ENCODE peak calls at places on chromosomes 3 and 15, in six cellular contexts. One of them, this sample, is unnamed.

GRCh38 chr3:22284559-22284958 is 533.5 kb upstream of the ZNF385D start:
- DNase-seq in body of pancreas: no peak
- DNase-seq in adrenal gland: no peak
- DNase-seq in stomach: no peak
- DNase-seq in K562: no peak
- DNase-seq in neural progenitor cell: no peak
- DNase-seq in this sample: no peak

GRCh38 chr15:82300883-82301282 is 38.3 kb downstream of the SAXO2 start:
- DNase-seq in stomach: no peak
- DNase-seq in K562: no peak
- DNase-seq in adrenal gland: no peak
- DNase-seq in neural progenitor cell: no peak
- DNase-seq in body of pancreas: no peak
- DNase-seq in this sample: no peak

GRCh38 chr3:40465111-40465407 is 7.9 kb downstream of the RPL14 start:
- DNase-seq in stomach: no peak
- DNase-seq in neural progenitor cell: no peak
- DNase-seq in adrenal gland: no peak
- DNase-seq in K562: no peak
- DNase-seq in body of pancreas: no peak
- DNase-seq in this sample: no peak

GRCh38 chr3:45817788-45818523 is 21.6 kb upstream of the SLC6A20 start:
- DNase-seq in K562: no peak
- DNase-seq in stomach: peak; percentile 57
- DNase-seq in neural progenitor cell: no peak
- DNase-seq in body of pancreas: peak; percentile 88
- DNase-seq in adrenal gland: peak; percentile 79
- DNase-seq in this sample: peak; percentile 31

GRCh38 chr3:107260221-107260620 is 117.0 kb upstream of the CCDC54 start:
- DNase-seq in K562: no peak
- DNase-seq in body of pancreas: no peak
- DNase-seq in adrenal gland: no peak
- DNase-seq in neural progenitor cell: no peak
- DNase-seq in stomach: no peak
- DNase-seq in this sample: no peak

GRCh38 chr15:43511012-43511885 is 6.2 kb upstream of the MAP1A start:
- DNase-seq in stomach: no peak
- DNase-seq in body of pancreas: peak; percentile 13
- DNase-seq in K562: no peak
- DNase-seq in adrenal gland: peak; percentile 57
- DNase-seq in neural progenitor cell: peak; percentile 61
- DNase-seq in this sample: no peak

GRCh38 chr3:130688677-130689076 is 58.0 kb downstream of the PIK3R4 start:
- DNase-seq in stomach: no peak
- DNase-seq in K562: no peak
- DNase-seq in body of pancreas: no peak
- DNase-seq in adrenal gland: no peak
- DNase-seq in neural progenitor cell: no peak
- DNase-seq in this sample: no peak

GRCh38 chr3:39965997-39966396 is 156.6 kb downstream of the MYRIP start:
- DNase-seq in body of pancreas: no peak
- DNase-seq in stomach: no peak
- DNase-seq in K562: no peak
- DNase-seq in adrenal gland: no peak
- DNase-seq in neural progenitor cell: no peak
- DNase-seq in this sample: no peak

GRCh38 chr3:105758451-105758850 is 110.4 kb downstream of the CBLB start:
- DNase-seq in adrenal gland: no peak
- DNase-seq in body of pancreas: no peak
- DNase-seq in neural progenitor cell: no peak
- DNase-seq in K562: no peak
- DNase-seq in stomach: no peak
- DNase-seq in this sample: no peak

GRCh38 chr15:38671675-38672141 is 107.1 kb upstream of the RASGRP1 start:
- DNase-seq in neural progenitor cell: no peak
- DNase-seq in stomach: no peak
- DNase-seq in K562: no peak
- DNase-seq in adrenal gland: no peak
- DNase-seq in body of pancreas: no peak
- DNase-seq in this sample: no peak

GRCh38 chr3:81425198-81425868 is 336.1 kb downstream of the GBE1 start:
- DNase-seq in neural progenitor cell: no peak
- DNase-seq in body of pancreas: no peak
- DNase-seq in adrenal gland: no peak
- DNase-seq in K562: no peak
- DNase-seq in stomach: no peak
- DNase-seq in this sample: no peak

GRCh38 chr15:35784745-35785144 is 238.8 kb upstream of the DPH6 start:
- DNase-seq in adrenal gland: no peak
- DNase-seq in K562: no peak
- DNase-seq in neural progenitor cell: no peak
- DNase-seq in stomach: no peak
- DNase-seq in body of pancreas: peak; percentile 18
- DNase-seq in this sample: no peak

GRCh38 chr3:186598794-186599141 is 14.1 kb upstream of the AHSG start:
- DNase-seq in stomach: no peak
- DNase-seq in K562: no peak
- DNase-seq in neural progenitor cell: no peak
- DNase-seq in adrenal gland: no peak
- DNase-seq in body of pancreas: no peak
- DNase-seq in this sample: no peak

GRCh38 chr3:181623924-181624694 is 87.6 kb upstream of the SOX2 start:
- DNase-seq in stomach: no peak
- DNase-seq in K562: no peak
- DNase-seq in adrenal gland: no peak
- DNase-seq in neural progenitor cell: peak; percentile 15
- DNase-seq in body of pancreas: no peak
- DNase-seq in this sample: no peak

GRCh38 chr15:85545757-85546156 is 165.4 kb downstream of the AKAP13 start:
- DNase-seq in stomach: no peak
- DNase-seq in neural progenitor cell: no peak
- DNase-seq in K562: no peak
- DNase-seq in body of pancreas: no peak
- DNase-seq in adrenal gland: no peak
- DNase-seq in this sample: no peak

GRCh38 chr3:80263260-80263659 is 495.5 kb upstream of the ROBO1 start:
- DNase-seq in K562: no peak
- DNase-seq in stomach: no peak
- DNase-seq in adrenal gland: no peak
- DNase-seq in neural progenitor cell: no peak
- DNase-seq in body of pancreas: no peak
- DNase-seq in this sample: no peak

GRCh38 chr3:70982274-70982673 is 601.3 kb downstream of the FOXP1 start:
- DNase-seq in neural progenitor cell: no peak
- DNase-seq in adrenal gland: no peak
- DNase-seq in body of pancreas: no peak
- DNase-seq in K562: no peak
- DNase-seq in stomach: no peak
- DNase-seq in this sample: no peak

GRCh38 chr3:70979983-70980645 is 603.4 kb downstream of the FOXP1 start:
- DNase-seq in K562: no peak
- DNase-seq in body of pancreas: no peak
- DNase-seq in neural progenitor cell: no peak
- DNase-seq in stomach: no peak
- DNase-seq in adrenal gland: no peak
- DNase-seq in this sample: no peak

GRCh38 chr3:70980646-70981031 is 602.9 kb downstream of the FOXP1 start:
- DNase-seq in stomach: no peak
- DNase-seq in neural progenitor cell: no peak
- DNase-seq in body of pancreas: no peak
- DNase-seq in adrenal gland: no peak
- DNase-seq in K562: no peak
- DNase-seq in this sample: no peak

GRCh38 chr3:70982700-70983140 is 600.8 kb downstream of the FOXP1 start:
- DNase-seq in adrenal gland: peak; percentile 69
- DNase-seq in body of pancreas: peak; percentile 42
- DNase-seq in K562: no peak
- DNase-seq in neural progenitor cell: peak; percentile 52
- DNase-seq in stomach: peak; percentile 51
- DNase-seq in this sample: no peak

GRCh38 chr3:70981252-70981933 is 602.1 kb downstream of the FOXP1 start:
- DNase-seq in neural progenitor cell: peak; percentile 53
- DNase-seq in adrenal gland: no peak
- DNase-seq in body of pancreas: no peak
- DNase-seq in stomach: no peak
- DNase-seq in K562: no peak
- DNase-seq in this sample: no peak
- H3K4me1 ChIP-seq in neural progenitor cell: peaks cover 45% of the 10 kb centered on the region
- H3K4me1 ChIP-seq in adrenal gland: peaks cover 24% of the 10 kb centered on the region
- H3K4me1 ChIP-seq in body of pancreas: peaks cover 26% of the 10 kb centered on the region
- H3K4me1 ChIP-seq in stomach: peaks cover 71% of the 10 kb centered on the region
- H3K4me1 ChIP-seq in K562: no peaks in the 10 kb centered on the region
- H3K4me1 ChIP-seq in this sample: peaks cover 9% of the 10 kb centered on the region

DNA sequence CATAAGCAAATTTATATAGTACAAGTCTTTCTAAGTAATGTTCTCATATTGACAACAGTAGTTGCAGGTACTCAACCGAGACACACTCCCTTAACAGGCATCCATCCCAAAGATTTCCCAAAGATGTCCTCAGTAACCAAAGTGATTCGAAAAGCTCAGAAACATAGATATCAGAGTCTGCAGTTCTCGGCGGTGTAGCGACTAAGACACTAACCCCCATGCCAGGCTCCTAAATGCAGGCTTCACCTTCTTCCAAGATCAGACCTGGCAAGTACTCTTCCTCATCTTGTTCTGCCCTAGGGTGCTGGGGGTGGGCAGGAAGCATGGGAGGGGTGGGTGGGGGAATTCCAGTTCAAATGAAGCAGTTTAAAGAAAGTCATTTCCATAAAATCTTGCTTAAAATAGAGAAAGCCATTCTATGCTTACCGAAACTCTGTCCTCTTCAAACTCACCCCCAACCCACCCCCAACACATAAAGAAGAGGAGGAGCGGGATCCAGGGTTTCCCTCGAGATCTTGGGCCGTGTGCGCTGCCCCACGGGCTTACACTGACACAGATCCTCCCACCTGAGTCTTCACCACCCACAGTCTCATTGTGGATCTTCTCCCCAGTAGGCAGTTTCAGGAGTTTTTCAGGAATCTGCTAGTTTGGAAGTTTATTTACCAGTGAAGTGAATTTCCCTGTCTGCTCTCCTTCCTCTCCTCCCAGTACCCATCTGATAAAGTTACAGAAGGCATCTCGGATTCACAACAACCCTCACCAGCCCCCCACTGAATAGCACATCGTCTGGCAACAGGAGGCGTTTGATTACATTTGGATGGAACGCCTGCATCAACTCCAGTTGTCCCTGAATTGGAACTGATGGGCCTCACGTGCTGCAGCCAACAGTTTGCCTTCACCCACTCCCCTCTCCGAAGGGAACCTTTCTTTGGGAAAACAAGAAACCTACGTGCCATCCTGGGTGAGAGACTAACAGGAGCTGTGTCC is 59.1 kb upstream of the BCL6 start:
- DNase-seq in K562: no peak
- DNase-seq in neural progenitor cell: no peak
- DNase-seq in adrenal gland: no peak
- DNase-seq in body of pancreas: no peak
- DNase-seq in stomach: no peak
- DNase-seq in this sample: no peak
- H3K9me3 ChIP-seq in K562: no peaks in the 10 kb centered on the region
- H3K9me3 ChIP-seq in neural progenitor cell: no peaks in the 10 kb centered on the region
- H3K9me3 ChIP-seq in adrenal gland: no peaks in the 10 kb centered on the region
- H3K9me3 ChIP-seq in body of pancreas: no peaks in the 10 kb centered on the region
- H3K9me3 ChIP-seq in stomach: no peaks in the 10 kb centered on the region
- H3K9me3 ChIP-seq in this sample: no peaks in the 10 kb centered on the region

GRCh38 chr15:41566121-41566885 is 7.3 kb downstream of the TYRO3 start:
- DNase-seq in K562: peak; percentile 49
- DNase-seq in stomach: no peak
- DNase-seq in neural progenitor cell: no peak
- DNase-seq in body of pancreas: no peak
- DNase-seq in adrenal gland: no peak
- DNase-seq in this sample: no peak

GRCh38 chr15:41568350-41569017 is 9.5 kb downstream of the TYRO3 start:
- DNase-seq in adrenal gland: peak; percentile 46
- DNase-seq in body of pancreas: peak; percentile 83
- DNase-seq in K562: peak; percentile 53
- DNase-seq in neural progenitor cell: peak; percentile 95
- DNase-seq in stomach: peak; percentile 65
- DNase-seq in this sample: no peak

GRCh38 chr15:41565702-41566101 is 6.7 kb downstream of the TYRO3 start:
- DNase-seq in stomach: no peak
- DNase-seq in neural progenitor cell: no peak
- DNase-seq in K562: peak; percentile 20
- DNase-seq in body of pancreas: no peak
- DNase-seq in adrenal gland: no peak
- DNase-seq in this sample: no peak

GRCh38 chr15:41567870-41568269 is 8.9 kb downstream of the TYRO3 start:
- DNase-seq in neural progenitor cell: peak; percentile 47
- DNase-seq in K562: peak; percentile 39
- DNase-seq in adrenal gland: no peak
- DNase-seq in body of pancreas: no peak
- DNase-seq in stomach: no peak
- DNase-seq in this sample: no peak

DNA sequence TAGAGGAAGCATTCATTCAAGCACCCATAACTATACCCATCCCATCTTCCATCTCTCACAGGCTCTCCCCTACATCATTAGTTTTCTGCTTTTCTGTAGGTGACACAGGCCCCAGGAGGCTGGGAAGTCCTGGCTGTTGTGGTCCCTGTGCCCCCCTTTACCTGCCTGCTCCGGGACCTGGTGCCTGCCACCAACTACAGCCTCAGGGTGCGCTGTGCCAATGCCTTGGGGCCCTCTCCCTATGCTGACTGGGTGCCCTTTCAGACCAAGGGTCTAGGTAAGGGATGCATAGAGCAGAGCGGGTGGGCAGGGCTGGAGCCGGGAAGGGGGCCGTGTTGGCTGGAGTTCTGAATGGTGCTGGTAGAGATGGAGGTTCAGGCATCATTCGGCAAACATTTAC is 8.2 kb downstream of the TYRO3 start:
- DNase-seq in stomach: no peak
- DNase-seq in adrenal gland: no peak
- DNase-seq in neural progenitor cell: no peak
- DNase-seq in K562: no peak
- DNase-seq in body of pancreas: no peak
- DNase-seq in this sample: no peak
- H3K27ac ChIP-seq in stomach: no peak overlapping the region
- H3K27ac ChIP-seq in adrenal gland: no peak overlapping the region
- H3K27ac ChIP-seq in neural progenitor cell: peak overlapping the region; percentile 99
- H3K27ac ChIP-seq in K562: no peak overlapping the region
- H3K27ac ChIP-seq in body of pancreas: peak overlapping the region; percentile 80
- H3K27ac ChIP-seq in this sample: no peak overlapping the region

GRCh38 chr3:146781059-146781458 is 175.9 kb upstream of the PLSCR5 start:
- DNase-seq in stomach: no peak
- DNase-seq in K562: no peak
- DNase-seq in adrenal gland: no peak
- DNase-seq in neural progenitor cell: peak; percentile 51
- DNase-seq in body of pancreas: no peak
- DNase-seq in this sample: no peak

GRCh38 chr3:146780251-146780650 is 175.1 kb upstream of the PLSCR5 start:
- DNase-seq in body of pancreas: no peak
- DNase-seq in neural progenitor cell: no peak
- DNase-seq in K562: no peak
- DNase-seq in stomach: no peak
- DNase-seq in adrenal gland: no peak
- DNase-seq in this sample: no peak

GRCh38 chr3:146777941-146778340 is 172.8 kb upstream of the PLSCR5 start:
- DNase-seq in K562: no peak
- DNase-seq in adrenal gland: no peak
- DNase-seq in stomach: no peak
- DNase-seq in neural progenitor cell: no peak
- DNase-seq in body of pancreas: no peak
- DNase-seq in this sample: no peak

GRCh38 chr3:146781606-146782005 is 176.5 kb upstream of the PLSCR5 start:
- DNase-seq in stomach: no peak
- DNase-seq in body of pancreas: no peak
- DNase-seq in adrenal gland: no peak
- DNase-seq in neural progenitor cell: no peak
- DNase-seq in K562: no peak
- DNase-seq in this sample: no peak

GRCh38 chr3:146783446-146783845 is 178.3 kb upstream of the PLSCR5 start:
- DNase-seq in adrenal gland: no peak
- DNase-seq in neural progenitor cell: no peak
- DNase-seq in body of pancreas: no peak
- DNase-seq in K562: no peak
- DNase-seq in stomach: no peak
- DNase-seq in this sample: no peak
- H3K4me1 ChIP-seq in adrenal gland: no peaks in the 10 kb centered on the region
- H3K4me1 ChIP-seq in neural progenitor cell: peaks cover 11% of the 10 kb centered on the region
- H3K4me1 ChIP-seq in body of pancreas: no peaks in the 10 kb centered on the region
- H3K4me1 ChIP-seq in K562: no peaks in the 10 kb centered on the region
- H3K4me1 ChIP-seq in stomach: no peaks in the 10 kb centered on the region
- H3K4me1 ChIP-seq in this sample: no peaks in the 10 kb centered on the region

This sample was measured in transverse colon.